ENCODE peak calls at places on chromosomes 2 and 18, in nine cellular contexts. One of them, this sample, is unnamed.

GRCh38 chr2:70685771-70686171 is 82.2 kb downstream of the ADD2 start:
- DNase-seq in stromal cell of bone marrow: no peak
- DNase-seq in right cardiac atrium: no peak
- DNase-seq in stimulated activated CD8-positive, alpha-beta memory T cell treated with anti-CD3 and anti-CD28 coated beads, Interleukin-7, amount 100 ng/mL, for 1 hour: no peak
- DNase-seq in MCF 10A: no peak
- DNase-seq in activated T-cell treated with anti-CD3 and anti-CD28 coated beads for 48 hours: no peak
- DNase-seq in AG10803: peak; percentile 51
- DNase-seq in stimulated activated CD4-positive, alpha-beta T cell treated with anti-CD3 and anti-CD28 coated beads, Interleukin-1b, Interleukin-23, amount 100 ng/mL, for 1 hour: no peak
- DNase-seq in H54: no peak
- DNase-seq in this sample: no peak

GRCh38 chr2:31580321-31581117 is at the start of gene SRD5A2:
- DNase-seq in stromal cell of bone marrow: no peak
- DNase-seq in right cardiac atrium: no peak
- DNase-seq in stimulated activated CD8-positive, alpha-beta memory T cell treated with anti-CD3 and anti-CD28 coated beads, Interleukin-7, amount 100 ng/mL, for 1 hour: no peak
- DNase-seq in MCF 10A: no peak
- DNase-seq in activated T-cell treated with anti-CD3 and anti-CD28 coated beads for 48 hours: no peak
- DNase-seq in AG10803: no peak
- DNase-seq in stimulated activated CD4-positive, alpha-beta T cell treated with anti-CD3 and anti-CD28 coated beads, Interleukin-1b, Interleukin-23, amount 100 ng/mL, for 1 hour: no peak
- DNase-seq in H54: no peak
- DNase-seq in this sample: no peak

GRCh38 chr18:25364732-25365131 is 12.8 kb upstream of the ZNF521 start:
- DNase-seq in stromal cell of bone marrow: no peak
- DNase-seq in right cardiac atrium: no peak
- DNase-seq in stimulated activated CD8-positive, alpha-beta memory T cell treated with anti-CD3 and anti-CD28 coated beads, Interleukin-7, amount 100 ng/mL, for 1 hour: no peak
- DNase-seq in MCF 10A: no peak
- DNase-seq in activated T-cell treated with anti-CD3 and anti-CD28 coated beads for 48 hours: no peak
- DNase-seq in AG10803: no peak
- DNase-seq in stimulated activated CD4-positive, alpha-beta T cell treated with anti-CD3 and anti-CD28 coated beads, Interleukin-1b, Interleukin-23, amount 100 ng/mL, for 1 hour: no peak
- DNase-seq in H54: no peak
- DNase-seq in this sample: no peak

GRCh38 chr2:20190862-20191713 is 33.8 kb downstream of the SDC1 start:
- DNase-seq in stromal cell of bone marrow: no peak
- DNase-seq in right cardiac atrium: no peak
- DNase-seq in stimulated activated CD8-positive, alpha-beta memory T cell treated with anti-CD3 and anti-CD28 coated beads, Interleukin-7, amount 100 ng/mL, for 1 hour: no peak
- DNase-seq in MCF 10A: peak; percentile 61
- DNase-seq in activated T-cell treated with anti-CD3 and anti-CD28 coated beads for 48 hours: no peak
- DNase-seq in AG10803: peak; percentile 24
- DNase-seq in stimulated activated CD4-positive, alpha-beta T cell treated with anti-CD3 and anti-CD28 coated beads, Interleukin-1b, Interleukin-23, amount 100 ng/mL, for 1 hour: no peak
- DNase-seq in H54: no peak
- DNase-seq in this sample: no peak

GRCh38 chr2:72915907-72916742 is 1.2 kb upstream of the EMX1 start:
- DNase-seq in stromal cell of bone marrow: no peak
- DNase-seq in right cardiac atrium: no peak
- DNase-seq in stimulated activated CD8-positive, alpha-beta memory T cell treated with anti-CD3 and anti-CD28 coated beads, Interleukin-7, amount 100 ng/mL, for 1 hour: no peak
- DNase-seq in MCF 10A: peak; percentile 24
- DNase-seq in activated T-cell treated with anti-CD3 and anti-CD28 coated beads for 48 hours: peak; percentile 41
- DNase-seq in AG10803: no peak
- DNase-seq in stimulated activated CD4-positive, alpha-beta T cell treated with anti-CD3 and anti-CD28 coated beads, Interleukin-1b, Interleukin-23, amount 100 ng/mL, for 1 hour: no peak
- DNase-seq in H54: no peak
- DNase-seq in this sample: peak; percentile 39

GRCh38 chr2:126637393-126637792 is 18.6 kb upstream of the GYPC start:
- DNase-seq in stromal cell of bone marrow: no peak
- DNase-seq in right cardiac atrium: no peak
- DNase-seq in stimulated activated CD8-positive, alpha-beta memory T cell treated with anti-CD3 and anti-CD28 coated beads, Interleukin-7, amount 100 ng/mL, for 1 hour: no peak
- DNase-seq in MCF 10A: no peak
- DNase-seq in activated T-cell treated with anti-CD3 and anti-CD28 coated beads for 48 hours: no peak
- DNase-seq in AG10803: no peak
- DNase-seq in stimulated activated CD4-positive, alpha-beta T cell treated with anti-CD3 and anti-CD28 coated beads, Interleukin-1b, Interleukin-23, amount 100 ng/mL, for 1 hour: no peak
- DNase-seq in H54: no peak
- DNase-seq in this sample: no peak

GRCh38 chr2:162579169-162579568 is 235.2 kb downstream of the GCA start:
- DNase-seq in stromal cell of bone marrow: no peak
- DNase-seq in right cardiac atrium: no peak
- DNase-seq in stimulated activated CD8-positive, alpha-beta memory T cell treated with anti-CD3 and anti-CD28 coated beads, Interleukin-7, amount 100 ng/mL, for 1 hour: no peak
- DNase-seq in MCF 10A: no peak
- DNase-seq in activated T-cell treated with anti-CD3 and anti-CD28 coated beads for 48 hours: no peak
- DNase-seq in AG10803: no peak
- DNase-seq in stimulated activated CD4-positive, alpha-beta T cell treated with anti-CD3 and anti-CD28 coated beads, Interleukin-1b, Interleukin-23, amount 100 ng/mL, for 1 hour: no peak
- DNase-seq in H54: no peak
- DNase-seq in this sample: no peak

GRCh38 chr2:172762554-172762953 is 26.9 kb downstream of the RAPGEF4 start:
- DNase-seq in stromal cell of bone marrow: no peak
- DNase-seq in right cardiac atrium: no peak
- DNase-seq in stimulated activated CD8-positive, alpha-beta memory T cell treated with anti-CD3 and anti-CD28 coated beads, Interleukin-7, amount 100 ng/mL, for 1 hour: no peak
- DNase-seq in MCF 10A: no peak
- DNase-seq in activated T-cell treated with anti-CD3 and anti-CD28 coated beads for 48 hours: no peak
- DNase-seq in AG10803: no peak
- DNase-seq in stimulated activated CD4-positive, alpha-beta T cell treated with anti-CD3 and anti-CD28 coated beads, Interleukin-1b, Interleukin-23, amount 100 ng/mL, for 1 hour: no peak
- DNase-seq in H54: no peak
- DNase-seq in this sample: no peak

GRCh38 chr2:25173719-25174118 is 5.3 kb upstream of the POMC start:
- DNase-seq in stromal cell of bone marrow: no peak
- DNase-seq in right cardiac atrium: no peak
- DNase-seq in stimulated activated CD8-positive, alpha-beta memory T cell treated with anti-CD3 and anti-CD28 coated beads, Interleukin-7, amount 100 ng/mL, for 1 hour: no peak
- DNase-seq in MCF 10A: no peak
- DNase-seq in activated T-cell treated with anti-CD3 and anti-CD28 coated beads for 48 hours: no peak
- DNase-seq in AG10803: no peak
- DNase-seq in stimulated activated CD4-positive, alpha-beta T cell treated with anti-CD3 and anti-CD28 coated beads, Interleukin-1b, Interleukin-23, amount 100 ng/mL, for 1 hour: no peak
- DNase-seq in H54: no peak
- DNase-seq in this sample: no peak

GRCh38 chr18:61549411-61549810 is 216.2 kb downstream of the CDH20 start:
- DNase-seq in stromal cell of bone marrow: no peak
- DNase-seq in right cardiac atrium: no peak
- DNase-seq in stimulated activated CD8-positive, alpha-beta memory T cell treated with anti-CD3 and anti-CD28 coated beads, Interleukin-7, amount 100 ng/mL, for 1 hour: no peak
- DNase-seq in MCF 10A: no peak
- DNase-seq in activated T-cell treated with anti-CD3 and anti-CD28 coated beads for 48 hours: no peak
- DNase-seq in AG10803: no peak
- DNase-seq in stimulated activated CD4-positive, alpha-beta T cell treated with anti-CD3 and anti-CD28 coated beads, Interleukin-1b, Interleukin-23, amount 100 ng/mL, for 1 hour: no peak
- DNase-seq in H54: no peak
- DNase-seq in this sample: no peak

GRCh38 chr2:201070966-201071304 is 536 bp downstream of the HYCC2 start:
- DNase-seq in stromal cell of bone marrow: no peak
- DNase-seq in right cardiac atrium: no peak
- DNase-seq in stimulated activated CD8-positive, alpha-beta memory T cell treated with anti-CD3 and anti-CD28 coated beads, Interleukin-7, amount 100 ng/mL, for 1 hour: no peak
- DNase-seq in MCF 10A: peak; percentile 42
- DNase-seq in activated T-cell treated with anti-CD3 and anti-CD28 coated beads for 48 hours: no peak
- DNase-seq in AG10803: peak; percentile 13
- DNase-seq in stimulated activated CD4-positive, alpha-beta T cell treated with anti-CD3 and anti-CD28 coated beads, Interleukin-1b, Interleukin-23, amount 100 ng/mL, for 1 hour: no peak
- DNase-seq in H54: no peak
- DNase-seq in this sample: no peak

GRCh38 chr2:192298664-192299063 is 103.9 kb upstream of the TMEFF2 start:
- DNase-seq in stromal cell of bone marrow: no peak
- DNase-seq in right cardiac atrium: no peak
- DNase-seq in stimulated activated CD8-positive, alpha-beta memory T cell treated with anti-CD3 and anti-CD28 coated beads, Interleukin-7, amount 100 ng/mL, for 1 hour: no peak
- DNase-seq in MCF 10A: peak; percentile 24
- DNase-seq in activated T-cell treated with anti-CD3 and anti-CD28 coated beads for 48 hours: no peak
- DNase-seq in AG10803: no peak
- DNase-seq in stimulated activated CD4-positive, alpha-beta T cell treated with anti-CD3 and anti-CD28 coated beads, Interleukin-1b, Interleukin-23, amount 100 ng/mL, for 1 hour: no peak
- DNase-seq in H54: no peak
- DNase-seq in this sample: no peak

GRCh38 chr18:13320891-13321425 is 102.4 kb downstream of the LDLRAD4 start:
- DNase-seq in stromal cell of bone marrow: no peak
- DNase-seq in right cardiac atrium: no peak
- DNase-seq in stimulated activated CD8-positive, alpha-beta memory T cell treated with anti-CD3 and anti-CD28 coated beads, Interleukin-7, amount 100 ng/mL, for 1 hour: no peak
- DNase-seq in MCF 10A: no peak
- DNase-seq in activated T-cell treated with anti-CD3 and anti-CD28 coated beads for 48 hours: no peak
- DNase-seq in AG10803: no peak
- DNase-seq in stimulated activated CD4-positive, alpha-beta T cell treated with anti-CD3 and anti-CD28 coated beads, Interleukin-1b, Interleukin-23, amount 100 ng/mL, for 1 hour: no peak
- DNase-seq in H54: no peak
- DNase-seq in this sample: no peak

GRCh38 chr18:68660355-68661183 is 54.3 kb downstream of the TMX3 start:
- DNase-seq in stromal cell of bone marrow: peak; percentile 42
- DNase-seq in right cardiac atrium: no peak
- DNase-seq in stimulated activated CD8-positive, alpha-beta memory T cell treated with anti-CD3 and anti-CD28 coated beads, Interleukin-7, amount 100 ng/mL, for 1 hour: no peak
- DNase-seq in MCF 10A: peak; percentile 61
- DNase-seq in activated T-cell treated with anti-CD3 and anti-CD28 coated beads for 48 hours: no peak
- DNase-seq in AG10803: peak; percentile 69
- DNase-seq in stimulated activated CD4-positive, alpha-beta T cell treated with anti-CD3 and anti-CD28 coated beads, Interleukin-1b, Interleukin-23, amount 100 ng/mL, for 1 hour: no peak
- DNase-seq in H54: no peak
- DNase-seq in this sample: no peak

GRCh38 chr2:37658682-37659081 is 12.8 kb downstream of the CDC42EP3 start:
- DNase-seq in stromal cell of bone marrow: no peak
- DNase-seq in right cardiac atrium: no peak
- DNase-seq in stimulated activated CD8-positive, alpha-beta memory T cell treated with anti-CD3 and anti-CD28 coated beads, Interleukin-7, amount 100 ng/mL, for 1 hour: no peak
- DNase-seq in MCF 10A: no peak
- DNase-seq in activated T-cell treated with anti-CD3 and anti-CD28 coated beads for 48 hours: no peak
- DNase-seq in AG10803: no peak
- DNase-seq in stimulated activated CD4-positive, alpha-beta T cell treated with anti-CD3 and anti-CD28 coated beads, Interleukin-1b, Interleukin-23, amount 100 ng/mL, for 1 hour: no peak
- DNase-seq in H54: no peak
- DNase-seq in this sample: no peak

GRCh38 chr2:135850811-135851668 is 14.1 kb upstream of the LCT start:
- DNase-seq in stromal cell of bone marrow: no peak
- DNase-seq in right cardiac atrium: no peak
- DNase-seq in stimulated activated CD8-positive, alpha-beta memory T cell treated with anti-CD3 and anti-CD28 coated beads, Interleukin-7, amount 100 ng/mL, for 1 hour: no peak
- DNase-seq in MCF 10A: no peak
- DNase-seq in activated T-cell treated with anti-CD3 and anti-CD28 coated beads for 48 hours: no peak
- DNase-seq in AG10803: no peak
- DNase-seq in stimulated activated CD4-positive, alpha-beta T cell treated with anti-CD3 and anti-CD28 coated beads, Interleukin-1b, Interleukin-23, amount 100 ng/mL, for 1 hour: no peak
- DNase-seq in H54: no peak
- DNase-seq in this sample: no peak

GRCh38 chr18:6595666-6596065 is 133.8 kb upstream of the ARHGAP28 start:
- DNase-seq in stromal cell of bone marrow: no peak
- DNase-seq in right cardiac atrium: no peak
- DNase-seq in stimulated activated CD8-positive, alpha-beta memory T cell treated with anti-CD3 and anti-CD28 coated beads, Interleukin-7, amount 100 ng/mL, for 1 hour: no peak
- DNase-seq in MCF 10A: no peak
- DNase-seq in activated T-cell treated with anti-CD3 and anti-CD28 coated beads for 48 hours: no peak
- DNase-seq in AG10803: no peak
- DNase-seq in stimulated activated CD4-positive, alpha-beta T cell treated with anti-CD3 and anti-CD28 coated beads, Interleukin-1b, Interleukin-23, amount 100 ng/mL, for 1 hour: no peak
- DNase-seq in H54: no peak
- DNase-seq in this sample: no peak

GRCh38 chr2:18062892-18063291 is 184.4 kb downstream of the KCNS3 start:
- DNase-seq in stromal cell of bone marrow: no peak
- DNase-seq in right cardiac atrium: peak; percentile 9
- DNase-seq in stimulated activated CD8-positive, alpha-beta memory T cell treated with anti-CD3 and anti-CD28 coated beads, Interleukin-7, amount 100 ng/mL, for 1 hour: no peak
- DNase-seq in MCF 10A: no peak
- DNase-seq in activated T-cell treated with anti-CD3 and anti-CD28 coated beads for 48 hours: no peak
- DNase-seq in AG10803: peak; percentile 26
- DNase-seq in stimulated activated CD4-positive, alpha-beta T cell treated with anti-CD3 and anti-CD28 coated beads, Interleukin-1b, Interleukin-23, amount 100 ng/mL, for 1 hour: no peak
- DNase-seq in H54: no peak
- DNase-seq in this sample: no peak

GRCh38 chr2:8447610-8448221 is 234.1 kb upstream of the ID2 start:
- DNase-seq in stromal cell of bone marrow: peak; percentile 58
- DNase-seq in right cardiac atrium: no peak
- DNase-seq in stimulated activated CD8-positive, alpha-beta memory T cell treated with anti-CD3 and anti-CD28 coated beads, Interleukin-7, amount 100 ng/mL, for 1 hour: no peak
- DNase-seq in MCF 10A: peak; percentile 55
- DNase-seq in activated T-cell treated with anti-CD3 and anti-CD28 coated beads for 48 hours: no peak
- DNase-seq in AG10803: peak; percentile 62
- DNase-seq in stimulated activated CD4-positive, alpha-beta T cell treated with anti-CD3 and anti-CD28 coated beads, Interleukin-1b, Interleukin-23, amount 100 ng/mL, for 1 hour: no peak
- DNase-seq in H54: peak; percentile 79
- DNase-seq in this sample: no peak

GRCh38 chr2:199460808-199461454 is 3.2 kb upstream of the SATB2 start:
- DNase-seq in stromal cell of bone marrow: no peak
- DNase-seq in right cardiac atrium: no peak
- DNase-seq in stimulated activated CD8-positive, alpha-beta memory T cell treated with anti-CD3 and anti-CD28 coated beads, Interleukin-7, amount 100 ng/mL, for 1 hour: no peak
- DNase-seq in MCF 10A: no peak
- DNase-seq in activated T-cell treated with anti-CD3 and anti-CD28 coated beads for 48 hours: no peak
- DNase-seq in AG10803: no peak
- DNase-seq in stimulated activated CD4-positive, alpha-beta T cell treated with anti-CD3 and anti-CD28 coated beads, Interleukin-1b, Interleukin-23, amount 100 ng/mL, for 1 hour: no peak
- DNase-seq in H54: no peak
- DNase-seq in this sample: no peak

GRCh38 chr2:239184968-239185903 is 215.6 kb downstream of the HDAC4 start:
- DNase-seq in stromal cell of bone marrow: no peak
- DNase-seq in right cardiac atrium: no peak
- DNase-seq in stimulated activated CD8-positive, alpha-beta memory T cell treated with anti-CD3 and anti-CD28 coated beads, Interleukin-7, amount 100 ng/mL, for 1 hour: no peak
- DNase-seq in MCF 10A: no peak
- DNase-seq in activated T-cell treated with anti-CD3 and anti-CD28 coated beads for 48 hours: no peak
- DNase-seq in AG10803: no peak
- DNase-seq in stimulated activated CD4-positive, alpha-beta T cell treated with anti-CD3 and anti-CD28 coated beads, Interleukin-1b, Interleukin-23, amount 100 ng/mL, for 1 hour: no peak
- DNase-seq in H54: no peak
- DNase-seq in this sample: no peak

GRCh38 chr2:26506279-26506678 is 28.4 kb upstream of the OTOF start:
- DNase-seq in stromal cell of bone marrow: no peak
- DNase-seq in right cardiac atrium: no peak
- DNase-seq in stimulated activated CD8-positive, alpha-beta memory T cell treated with anti-CD3 and anti-CD28 coated beads, Interleukin-7, amount 100 ng/mL, for 1 hour: no peak
- DNase-seq in MCF 10A: no peak
- DNase-seq in activated T-cell treated with anti-CD3 and anti-CD28 coated beads for 48 hours: no peak
- DNase-seq in AG10803: no peak
- DNase-seq in stimulated activated CD4-positive, alpha-beta T cell treated with anti-CD3 and anti-CD28 coated beads, Interleukin-1b, Interleukin-23, amount 100 ng/mL, for 1 hour: no peak
- DNase-seq in H54: no peak
- DNase-seq in this sample: no peak

GRCh38 chr2:104872034-104872865 is 18.3 kb downstream of the POU3F3 start:
- DNase-seq in stromal cell of bone marrow: no peak
- DNase-seq in right cardiac atrium: no peak
- DNase-seq in stimulated activated CD8-positive, alpha-beta memory T cell treated with anti-CD3 and anti-CD28 coated beads, Interleukin-7, amount 100 ng/mL, for 1 hour: no peak
- DNase-seq in MCF 10A: no peak
- DNase-seq in activated T-cell treated with anti-CD3 and anti-CD28 coated beads for 48 hours: no peak
- DNase-seq in AG10803: no peak
- DNase-seq in stimulated activated CD4-positive, alpha-beta T cell treated with anti-CD3 and anti-CD28 coated beads, Interleukin-1b, Interleukin-23, amount 100 ng/mL, for 1 hour: no peak
- DNase-seq in H54: no peak
- DNase-seq in this sample: no peak

GRCh38 chr2:165407464-165407863 is 62.0 kb upstream of the CSRNP3 start:
- DNase-seq in stromal cell of bone marrow: no peak
- DNase-seq in right cardiac atrium: no peak
- DNase-seq in stimulated activated CD8-positive, alpha-beta memory T cell treated with anti-CD3 and anti-CD28 coated beads, Interleukin-7, amount 100 ng/mL, for 1 hour: no peak
- DNase-seq in MCF 10A: no peak
- DNase-seq in activated T-cell treated with anti-CD3 and anti-CD28 coated beads for 48 hours: no peak
- DNase-seq in AG10803: no peak
- DNase-seq in stimulated activated CD4-positive, alpha-beta T cell treated with anti-CD3 and anti-CD28 coated beads, Interleukin-1b, Interleukin-23, amount 100 ng/mL, for 1 hour: no peak
- DNase-seq in H54: no peak
- DNase-seq in this sample: no peak

GRCh38 chr2:219207884-219208740 is 1.5 kb downstream of the ZFAND2B start:
- DNase-seq in stromal cell of bone marrow: no peak
- DNase-seq in right cardiac atrium: no peak
- DNase-seq in stimulated activated CD8-positive, alpha-beta memory T cell treated with anti-CD3 and anti-CD28 coated beads, Interleukin-7, amount 100 ng/mL, for 1 hour: no peak
- DNase-seq in MCF 10A: peak; percentile 21
- DNase-seq in activated T-cell treated with anti-CD3 and anti-CD28 coated beads for 48 hours: no peak
- DNase-seq in AG10803: peak; percentile 45
- DNase-seq in stimulated activated CD4-positive, alpha-beta T cell treated with anti-CD3 and anti-CD28 coated beads, Interleukin-1b, Interleukin-23, amount 100 ng/mL, for 1 hour: no peak
- DNase-seq in H54: no peak
- DNase-seq in this sample: no peak

GRCh38 chr2:118845843-118846666 is 1.4 kb downstream of the EN1 start:
- DNase-seq in stromal cell of bone marrow: no peak
- DNase-seq in right cardiac atrium: no peak
- DNase-seq in stimulated activated CD8-positive, alpha-beta memory T cell treated with anti-CD3 and anti-CD28 coated beads, Interleukin-7, amount 100 ng/mL, for 1 hour: no peak
- DNase-seq in MCF 10A: no peak
- DNase-seq in activated T-cell treated with anti-CD3 and anti-CD28 coated beads for 48 hours: no peak
- DNase-seq in AG10803: peak; percentile 54
- DNase-seq in stimulated activated CD4-positive, alpha-beta T cell treated with anti-CD3 and anti-CD28 coated beads, Interleukin-1b, Interleukin-23, amount 100 ng/mL, for 1 hour: no peak
- DNase-seq in H54: no peak
- DNase-seq in this sample: no peak

GRCh38 chr2:43707255-43707654 is 31.0 kb upstream of the C1GALT1C1L start:
- DNase-seq in stromal cell of bone marrow: peak; percentile 68
- DNase-seq in right cardiac atrium: peak; percentile 75
- DNase-seq in stimulated activated CD8-positive, alpha-beta memory T cell treated with anti-CD3 and anti-CD28 coated beads, Interleukin-7, amount 100 ng/mL, for 1 hour: no peak
- DNase-seq in MCF 10A: peak; percentile 71
- DNase-seq in activated T-cell treated with anti-CD3 and anti-CD28 coated beads for 48 hours: no peak
- DNase-seq in AG10803: peak; percentile 68
- DNase-seq in stimulated activated CD4-positive, alpha-beta T cell treated with anti-CD3 and anti-CD28 coated beads, Interleukin-1b, Interleukin-23, amount 100 ng/mL, for 1 hour: no peak
- DNase-seq in H54: peak; percentile 68
- DNase-seq in this sample: no peak

GRCh38 chr2:171226471-171226870 is 65.8 kb upstream of the TLK1 start:
- DNase-seq in stromal cell of bone marrow: no peak
- DNase-seq in right cardiac atrium: no peak
- DNase-seq in stimulated activated CD8-positive, alpha-beta memory T cell treated with anti-CD3 and anti-CD28 coated beads, Interleukin-7, amount 100 ng/mL, for 1 hour: no peak
- DNase-seq in MCF 10A: no peak
- DNase-seq in activated T-cell treated with anti-CD3 and anti-CD28 coated beads for 48 hours: no peak
- DNase-seq in AG10803: no peak
- DNase-seq in stimulated activated CD4-positive, alpha-beta T cell treated with anti-CD3 and anti-CD28 coated beads, Interleukin-1b, Interleukin-23, amount 100 ng/mL, for 1 hour: no peak
- DNase-seq in H54: no peak
- DNase-seq in this sample: no peak

GRCh38 chr2:152716805-152717241 is 438 bp downstream of the PRPF40A start:
- DNase-seq in stromal cell of bone marrow: no peak
- DNase-seq in right cardiac atrium: no peak
- DNase-seq in stimulated activated CD8-positive, alpha-beta memory T cell treated with anti-CD3 and anti-CD28 coated beads, Interleukin-7, amount 100 ng/mL, for 1 hour: no peak
- DNase-seq in MCF 10A: no peak
- DNase-seq in activated T-cell treated with anti-CD3 and anti-CD28 coated beads for 48 hours: peak; percentile 20
- DNase-seq in AG10803: peak; percentile 6
- DNase-seq in stimulated activated CD4-positive, alpha-beta T cell treated with anti-CD3 and anti-CD28 coated beads, Interleukin-1b, Interleukin-23, amount 100 ng/mL, for 1 hour: no peak
- DNase-seq in H54: no peak
- DNase-seq in this sample: no peak

GRCh38 chr2:86123328-86123727 is 17.3 kb downstream of the PTCD3 start:
- DNase-seq in stromal cell of bone marrow: no peak
- DNase-seq in right cardiac atrium: no peak
- DNase-seq in stimulated activated CD8-positive, alpha-beta memory T cell treated with anti-CD3 and anti-CD28 coated beads, Interleukin-7, amount 100 ng/mL, for 1 hour: no peak
- DNase-seq in MCF 10A: no peak
- DNase-seq in activated T-cell treated with anti-CD3 and anti-CD28 coated beads for 48 hours: no peak
- DNase-seq in AG10803: no peak
- DNase-seq in stimulated activated CD4-positive, alpha-beta T cell treated with anti-CD3 and anti-CD28 coated beads, Interleukin-1b, Interleukin-23, amount 100 ng/mL, for 1 hour: no peak
- DNase-seq in H54: no peak
- DNase-seq in this sample: no peak

GRCh38 chr2:234291765-234292204 is 205.1 kb downstream of the ARL4C start:
- DNase-seq in stromal cell of bone marrow: no peak
- DNase-seq in right cardiac atrium: peak; percentile 37
- DNase-seq in stimulated activated CD8-positive, alpha-beta memory T cell treated with anti-CD3 and anti-CD28 coated beads, Interleukin-7, amount 100 ng/mL, for 1 hour: no peak
- DNase-seq in MCF 10A: peak; percentile 56
- DNase-seq in activated T-cell treated with anti-CD3 and anti-CD28 coated beads for 48 hours: no peak
- DNase-seq in AG10803: peak; percentile 85
- DNase-seq in stimulated activated CD4-positive, alpha-beta T cell treated with anti-CD3 and anti-CD28 coated beads, Interleukin-1b, Interleukin-23, amount 100 ng/mL, for 1 hour: no peak
- DNase-seq in H54: no peak
- DNase-seq in this sample: no peak